ENCODE peak calls at places on chromosomes 5 and 9, in six cellular contexts. One of them, this sample, is unnamed.

GRCh38 chr9:106717686-106718085 is 145.3 kb upstream of the ZNF462 start:
- DNase-seq in CD8-positive, alpha-beta T cell: no peak
- DNase-seq in A549: peak; percentile 27
- DNase-seq in tibial nerve: no peak
- DNase-seq in stomach: no peak
- DNase-seq in MM.1S: no peak
- DNase-seq in this sample: no peak

GRCh38 chr5:7849531-7850240 is 1.2 kb downstream of the CFAP90 start:
- DNase-seq in stomach: no peak
- DNase-seq in tibial nerve: no peak
- DNase-seq in MM.1S: no peak
- DNase-seq in A549: peak; percentile 16
- DNase-seq in CD8-positive, alpha-beta T cell: no peak
- DNase-seq in this sample: peak; percentile 44

GRCh38 chr5:16617272-16617973 is 626 bp upstream of the RETREG1 start:
- DNase-seq in A549: no peak
- DNase-seq in CD8-positive, alpha-beta T cell: peak; percentile 69
- DNase-seq in stomach: no peak
- DNase-seq in tibial nerve: no peak
- DNase-seq in MM.1S: no peak
- DNase-seq in this sample: peak; percentile 18

GRCh38 chr9:93089481-93089991 is 6.5 kb upstream of the CARD19 start:
- DNase-seq in tibial nerve: no peak
- DNase-seq in A549: no peak
- DNase-seq in MM.1S: no peak
- DNase-seq in stomach: no peak
- DNase-seq in CD8-positive, alpha-beta T cell: no peak
- DNase-seq in this sample: no peak

GRCh38 chr5:119286516-119287488 is 69.0 kb upstream of the TNFAIP8 start:
- DNase-seq in MM.1S: no peak
- DNase-seq in A549: peak; percentile 5
- DNase-seq in stomach: no peak
- DNase-seq in CD8-positive, alpha-beta T cell: no peak
- DNase-seq in tibial nerve: no peak
- DNase-seq in this sample: no peak

GRCh38 chr5:6768590-6769230 is 55.5 kb downstream of the TENT4A start:
- DNase-seq in MM.1S: no peak
- DNase-seq in stomach: no peak
- DNase-seq in A549: no peak
- DNase-seq in tibial nerve: no peak
- DNase-seq in CD8-positive, alpha-beta T cell: no peak
- DNase-seq in this sample: no peak

GRCh38 chr9:2904242-2904930 is 60.5 kb upstream of the PUM3 start:
- DNase-seq in tibial nerve: no peak
- DNase-seq in stomach: no peak
- DNase-seq in A549: no peak
- DNase-seq in MM.1S: no peak
- DNase-seq in CD8-positive, alpha-beta T cell: no peak
- DNase-seq in this sample: no peak

GRCh38 chr5:132022737-132023136 is 11.3 kb upstream of the ACSL6 start:
- DNase-seq in CD8-positive, alpha-beta T cell: no peak
- DNase-seq in tibial nerve: no peak
- DNase-seq in MM.1S: no peak
- DNase-seq in stomach: no peak
- DNase-seq in A549: no peak
- DNase-seq in this sample: no peak

GRCh38 chr9:137163101-137163661 is 6.7 kb downstream of the LRRC26 start:
- DNase-seq in CD8-positive, alpha-beta T cell: no peak
- DNase-seq in tibial nerve: no peak
- DNase-seq in A549: peak; percentile 78
- DNase-seq in stomach: no peak
- DNase-seq in MM.1S: no peak
- DNase-seq in this sample: peak; percentile 30

GRCh38 chr5:149485655-149486615 is 65.3 kb downstream of the CSNK1A1 start:
- DNase-seq in tibial nerve: no peak
- DNase-seq in A549: peak; percentile 94
- DNase-seq in stomach: peak; percentile 79
- DNase-seq in MM.1S: no peak
- DNase-seq in CD8-positive, alpha-beta T cell: no peak
- DNase-seq in this sample: peak; percentile 99

GRCh38 chr9:17052626-17053025 is 82.2 kb upstream of the CNTLN start:
- DNase-seq in stomach: no peak
- DNase-seq in A549: no peak
- DNase-seq in CD8-positive, alpha-beta T cell: no peak
- DNase-seq in tibial nerve: no peak
- DNase-seq in MM.1S: no peak
- DNase-seq in this sample: no peak

GRCh38 chr9:79023134-79023577 is 548.6 kb upstream of the TLE4 start:
- DNase-seq in stomach: no peak
- DNase-seq in tibial nerve: no peak
- DNase-seq in MM.1S: no peak
- DNase-seq in A549: peak; percentile 62
- DNase-seq in CD8-positive, alpha-beta T cell: no peak
- DNase-seq in this sample: no peak

GRCh38 chr9:114203410-114204140 is 48.2 kb downstream of the COL27A1 start:
- DNase-seq in CD8-positive, alpha-beta T cell: no peak
- DNase-seq in tibial nerve: no peak
- DNase-seq in MM.1S: no peak
- DNase-seq in stomach: no peak
- DNase-seq in A549: no peak
- DNase-seq in this sample: no peak

GRCh38 chr5:169101966-169102365 is 199.0 kb downstream of the SLIT3 start:
- DNase-seq in A549: no peak
- DNase-seq in tibial nerve: no peak
- DNase-seq in CD8-positive, alpha-beta T cell: no peak
- DNase-seq in MM.1S: no peak
- DNase-seq in stomach: no peak
- DNase-seq in this sample: no peak

GRCh38 chr5:90015584-90016018 is 394.0 kb downstream of the CETN3 start:
- DNase-seq in CD8-positive, alpha-beta T cell: no peak
- DNase-seq in A549: no peak
- DNase-seq in MM.1S: peak; percentile 58
- DNase-seq in stomach: no peak
- DNase-seq in tibial nerve: no peak
- DNase-seq in this sample: no peak

GRCh38 chr5:112581811-112582320 is 155.8 kb upstream of the APC start:
- DNase-seq in MM.1S: no peak
- DNase-seq in CD8-positive, alpha-beta T cell: no peak
- DNase-seq in stomach: no peak
- DNase-seq in A549: no peak
- DNase-seq in tibial nerve: no peak
- DNase-seq in this sample: no peak

GRCh38 chr5:142512041-142512679 is 173.7 kb downstream of the FGF1 start:
- DNase-seq in CD8-positive, alpha-beta T cell: no peak
- DNase-seq in A549: no peak
- DNase-seq in tibial nerve: peak; percentile 24
- DNase-seq in MM.1S: no peak
- DNase-seq in stomach: no peak
- DNase-seq in this sample: no peak

GRCh38 chr9:137113385-137114159 is 961 bp downstream of the DPP7 start:
- DNase-seq in stomach: no peak
- DNase-seq in MM.1S: no peak
- DNase-seq in tibial nerve: no peak
- DNase-seq in CD8-positive, alpha-beta T cell: peak; percentile 39
- DNase-seq in A549: peak; percentile 25
- DNase-seq in this sample: no peak

GRCh38 chr5:138364576-138364975 is 12.1 kb downstream of the KDM3B start:
- DNase-seq in stomach: no peak
- DNase-seq in MM.1S: no peak
- DNase-seq in tibial nerve: no peak
- DNase-seq in CD8-positive, alpha-beta T cell: no peak
- DNase-seq in A549: no peak
- DNase-seq in this sample: no peak

GRCh38 chr5:6812800-6813731 is 99.8 kb downstream of the TENT4A start:
- DNase-seq in A549: no peak
- DNase-seq in tibial nerve: no peak
- DNase-seq in CD8-positive, alpha-beta T cell: no peak
- DNase-seq in MM.1S: no peak
- DNase-seq in stomach: peak; percentile 83
- DNase-seq in this sample: peak; percentile 54

GRCh38 chr9:91746904-91747303 is 203.1 kb downstream of the ROR2 start:
- DNase-seq in MM.1S: no peak
- DNase-seq in CD8-positive, alpha-beta T cell: no peak
- DNase-seq in tibial nerve: no peak
- DNase-seq in stomach: no peak
- DNase-seq in A549: no peak
- DNase-seq in this sample: no peak

GRCh38 chr5:112418412-112419049 is 546 bp downstream of the EPB41L4A start:
- DNase-seq in A549: no peak
- DNase-seq in CD8-positive, alpha-beta T cell: no peak
- DNase-seq in MM.1S: no peak
- DNase-seq in tibial nerve: no peak
- DNase-seq in stomach: no peak
- DNase-seq in this sample: no peak

GRCh38 chr9:16458696-16459420 is 411.6 kb downstream of the BNC2 start:
- DNase-seq in A549: no peak
- DNase-seq in stomach: no peak
- DNase-seq in CD8-positive, alpha-beta T cell: no peak
- DNase-seq in tibial nerve: no peak
- DNase-seq in MM.1S: peak; percentile 81
- DNase-seq in this sample: no peak

GRCh38 chr9:98839166-98839565 is 31.7 kb downstream of the GALNT12 start:
- DNase-seq in CD8-positive, alpha-beta T cell: no peak
- DNase-seq in stomach: no peak
- DNase-seq in tibial nerve: no peak
- DNase-seq in MM.1S: no peak
- DNase-seq in A549: no peak
- DNase-seq in this sample: no peak

GRCh38 chr9:101427957-101428655 is 7.5 kb downstream of the ALDOB start:
- DNase-seq in MM.1S: peak; percentile 97
- DNase-seq in A549: no peak
- DNase-seq in CD8-positive, alpha-beta T cell: no peak
- DNase-seq in stomach: no peak
- DNase-seq in tibial nerve: no peak
- DNase-seq in this sample: no peak

GRCh38 chr5:148224131-148224742 is 14.1 kb upstream of the MARCOL start:
- DNase-seq in A549: no peak
- DNase-seq in stomach: no peak
- DNase-seq in CD8-positive, alpha-beta T cell: no peak
- DNase-seq in MM.1S: no peak
- DNase-seq in tibial nerve: no peak
- DNase-seq in this sample: no peak

GRCh38 chr5:1508679-1509290 is 15.0 kb downstream of the LPCAT1 start:
- DNase-seq in A549: no peak
- DNase-seq in stomach: no peak
- DNase-seq in tibial nerve: no peak
- DNase-seq in CD8-positive, alpha-beta T cell: peak; percentile 11
- DNase-seq in MM.1S: no peak
- DNase-seq in this sample: no peak

GRCh38 chr5:26003966-26004365 is 1034.4 kb downstream of the CDH9 start:
- DNase-seq in tibial nerve: no peak
- DNase-seq in CD8-positive, alpha-beta T cell: no peak
- DNase-seq in MM.1S: no peak
- DNase-seq in stomach: no peak
- DNase-seq in A549: peak; percentile 26
- DNase-seq in this sample: no peak

GRCh38 chr5:142426676-142427364 is 102.0 kb upstream of the SPRY4 start:
- DNase-seq in tibial nerve: no peak
- DNase-seq in MM.1S: no peak
- DNase-seq in CD8-positive, alpha-beta T cell: no peak
- DNase-seq in A549: no peak
- DNase-seq in stomach: no peak
- DNase-seq in this sample: no peak

GRCh38 chr5:95375591-95375990 is 15.6 kb upstream of the FAM81B start:
- DNase-seq in tibial nerve: no peak
- DNase-seq in stomach: no peak
- DNase-seq in A549: no peak
- DNase-seq in CD8-positive, alpha-beta T cell: no peak
- DNase-seq in MM.1S: no peak
- DNase-seq in this sample: no peak

GRCh38 chr9:32644698-32645097 is 9.2 kb upstream of the TAF1L start:
- DNase-seq in MM.1S: no peak
- DNase-seq in CD8-positive, alpha-beta T cell: no peak
- DNase-seq in A549: peak; percentile 65
- DNase-seq in tibial nerve: no peak
- DNase-seq in stomach: no peak
- DNase-seq in this sample: no peak

GRCh38 chr5:134555889-134556311 is 30.4 kb downstream of the JADE2 start:
- DNase-seq in tibial nerve: no peak
- DNase-seq in A549: peak; percentile 90
- DNase-seq in MM.1S: no peak
- DNase-seq in CD8-positive, alpha-beta T cell: peak; percentile 92
- DNase-seq in stomach: peak; percentile 40
- DNase-seq in this sample: no peak

GRCh38 chr5:139974661-139975060 is 68.4 kb downstream of the NRG2 start:
- DNase-seq in stomach: no peak
- DNase-seq in tibial nerve: no peak
- DNase-seq in MM.1S: no peak
- DNase-seq in CD8-positive, alpha-beta T cell: no peak
- DNase-seq in A549: no peak
- DNase-seq in this sample: no peak

GRCh38 chr5:37801521-37801920 is 38.3 kb downstream of the GDNF start:
- DNase-seq in MM.1S: no peak
- DNase-seq in stomach: no peak
- DNase-seq in tibial nerve: no peak
- DNase-seq in A549: no peak
- DNase-seq in CD8-positive, alpha-beta T cell: no peak
- DNase-seq in this sample: no peak
- H3K4me3 ChIP-seq in MM.1S: no peak overlapping the region
- H3K4me3 ChIP-seq in stomach: no peak overlapping the region
- H3K4me3 ChIP-seq in tibial nerve: no peak overlapping the region
- H3K4me3 ChIP-seq in A549: no peak overlapping the region
- H3K4me3 ChIP-seq in CD8-positive, alpha-beta T cell: no peak overlapping the region
- H3K4me3 ChIP-seq in this sample: no peak overlapping the region

DNA sequence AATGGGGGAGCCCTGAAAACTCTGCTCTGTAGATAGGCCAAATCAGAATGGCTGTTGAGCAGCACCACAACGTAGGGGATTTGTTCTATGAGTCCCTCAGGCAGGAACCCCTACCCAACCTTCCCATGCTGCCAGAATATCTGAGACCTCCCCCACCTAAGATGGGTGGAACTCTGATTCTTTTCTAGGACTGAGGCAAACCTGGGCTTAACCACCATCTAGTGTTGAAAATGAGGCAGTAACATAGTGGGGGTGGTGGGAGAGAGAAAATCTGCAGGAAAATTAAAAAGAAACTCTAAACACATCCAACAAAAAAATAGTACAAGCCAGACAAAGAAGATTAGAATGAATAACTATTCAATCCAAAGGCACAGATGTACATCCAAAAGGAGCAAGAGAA is 228.4 kb downstream of the ATPSCKMT start:
- DNase-seq in CD8-positive, alpha-beta T cell: no peak
- DNase-seq in MM.1S: no peak
- DNase-seq in tibial nerve: no peak
- DNase-seq in A549: no peak
- DNase-seq in stomach: no peak
- DNase-seq in this sample: no peak
- TF ChIP-seq CTCF in CD8-positive, alpha-beta T cell: no peak
- TF ChIP-seq CTCF in MM.1S: no peak
- TF ChIP-seq CTCF in tibial nerve: no peak
- TF ChIP-seq CTCF in A549: no peak
- TF ChIP-seq CTCF in stomach: no peak
- TF ChIP-seq CTCF in this sample: no peak

GRCh38 chr5:174247239-174247638 is 201.7 kb downstream of the NSG2 start:
- DNase-seq in MM.1S: no peak
- DNase-seq in CD8-positive, alpha-beta T cell: no peak
- DNase-seq in tibial nerve: no peak
- DNase-seq in stomach: no peak
- DNase-seq in A549: no peak
- DNase-seq in this sample: no peak
- H3K27ac ChIP-seq in MM.1S: no peak overlapping the region
- H3K27ac ChIP-seq in CD8-positive, alpha-beta T cell: no peak overlapping the region
- H3K27ac ChIP-seq in tibial nerve: no peak overlapping the region
- H3K27ac ChIP-seq in stomach: no peak overlapping the region
- H3K27ac ChIP-seq in A549: no peak overlapping the region
- H3K27ac ChIP-seq in this sample: no peak overlapping the region

GRCh38 chr5:14147210-14147609 is 4.1 kb downstream of the TRIO start:
- DNase-seq in stomach: no peak
- DNase-seq in tibial nerve: no peak
- DNase-seq in MM.1S: no peak
- DNase-seq in A549: no peak
- DNase-seq in CD8-positive, alpha-beta T cell: no peak
- DNase-seq in this sample: no peak
- H3K4me3 ChIP-seq in stomach: no peak overlapping the region
- H3K4me3 ChIP-seq in tibial nerve: no peak overlapping the region
- H3K4me3 ChIP-seq in MM.1S: no peak overlapping the region
- H3K4me3 ChIP-seq in A549: no peak overlapping the region
- H3K4me3 ChIP-seq in CD8-positive, alpha-beta T cell: no peak overlapping the region
- H3K4me3 ChIP-seq in this sample: no peak overlapping the region

This sample was measured in prostate gland.